ENCODE peak calls at places on chromosomes 16 and 17, in nine cellular contexts. N, S, X, K, L, T, J, Q and M are unnamed samples.

GRCh38 chr17:27918498-27918897 is 25.3 kb upstream of the LYRM9 start:
- DNase-seq in T (no peak), J (no peak), L (no peak), K (no peak), N (no peak), S (no peak), Q (no peak), X (no peak), M (no peak)

GRCh38 chr17:17341452-17341851 is 38.3 kb downstream of the NT5M start:
- DNase-seq in T (no peak), Q (peak; percentile 1), N (no peak), X (no peak), J (no peak), L (no peak), K (no peak), S (peak; percentile 4), M (no peak)

GRCh38 chr16:3349175-3349574 is 6.5 kb upstream of the OR2C1 start:
- DNase-seq in N (no peak), S (no peak), Q (no peak), L (no peak), J (no peak), X (no peak), K (no peak), T (no peak), M (no peak)

GRCh38 chr17:63113167-63113566 is 147.1 kb downstream of the TANC2 start:
- DNase-seq in K (no peak), J (no peak), T (no peak), S (no peak), X (peak; percentile 61), L (no peak), Q (no peak), N (no peak), M (no peak)

GRCh38 chr16:3520861-3521260 is 20.1 kb downstream of the CLUAP1 start:
- DNase-seq in T (no peak), L (no peak), K (no peak), N (peak; percentile 25), X (peak; percentile 52), S (no peak), J (no peak), Q (no peak), M (no peak)

GRCh38 chr17:62652251-62653001 is 25.0 kb downstream of the MRC2 start:
- DNase-seq in Q (peak; percentile 69), T (no peak), J (peak; percentile 7), K (peak; percentile 83), S (peak; percentile 82), L (peak; percentile 75), X (peak; percentile 64), N (peak; percentile 29), M (peak; percentile 84)

GRCh38 chr16:67198238-67198734 is 645 bp upstream of the ELMO3 start:
- DNase-seq in S (no peak), L (peak; percentile 29), N (no peak), K (peak; percentile 70), J (no peak), Q (peak; percentile 81), X (peak; percentile 68), T (no peak), M (peak; percentile 74)

GRCh38 chr16:27446721-27447120 is 44.7 kb downstream of the IL21R start:
- DNase-seq in N (no peak), Q (peak; percentile 78), T (no peak), J (peak; percentile 78), L (no peak), X (no peak), S (no peak), K (peak; percentile 45), M (no peak)

GRCh38 chr17:62064791-62065563 is at the start of gene MED13:
- DNase-seq in Q (peak; percentile 79), N (peak; percentile 81), J (peak; percentile 45), L (peak; percentile 19), K (peak; percentile 78), S (peak; percentile 81), X (peak; percentile 64), T (peak; percentile 38), M (peak; percentile 72)

GRCh38 chr17:81277421-81277820 is 17.7 kb downstream of the SLC38A10 start:
- DNase-seq in N (peak; percentile 32), K (peak; percentile 74), L (peak; percentile 68), S (no peak), J (no peak), Q (no peak), X (no peak), T (no peak), M (no peak)

GRCh38 chr17:74407384-74407783 is 24.5 kb upstream of the GPRC5C start:
- DNase-seq in X (no peak), N (no peak), T (no peak), S (no peak), Q (no peak), L (no peak), J (no peak), K (no peak), M (peak; percentile 34)

GRCh38 chr17:76170114-76170513 is 29.1 kb upstream of the FOXJ1 start:
- DNase-seq in J (no peak), K (no peak), N (no peak), L (no peak), T (no peak), Q (no peak), S (no peak), X (no peak), M (no peak)

GRCh38 chr17:76176701-76177574 is 35.9 kb upstream of the FOXJ1 start:
- DNase-seq in K (no peak), L (no peak), S (no peak), J (no peak), T (no peak), Q (no peak), X (no peak), N (no peak), M (no peak)

GRCh38 chr17:76173474-76173873 is 32.4 kb upstream of the FOXJ1 start:
- DNase-seq in S (no peak), L (no peak), Q (no peak), N (no peak), X (no peak), J (no peak), K (no peak), T (no peak), M (no peak)

GRCh38 chr17:76171701-76172100 is 30.7 kb upstream of the FOXJ1 start:
- DNase-seq in N (no peak), J (no peak), T (no peak), L (no peak), X (no peak), K (no peak), Q (no peak), S (no peak), M (no peak)

DNA sequence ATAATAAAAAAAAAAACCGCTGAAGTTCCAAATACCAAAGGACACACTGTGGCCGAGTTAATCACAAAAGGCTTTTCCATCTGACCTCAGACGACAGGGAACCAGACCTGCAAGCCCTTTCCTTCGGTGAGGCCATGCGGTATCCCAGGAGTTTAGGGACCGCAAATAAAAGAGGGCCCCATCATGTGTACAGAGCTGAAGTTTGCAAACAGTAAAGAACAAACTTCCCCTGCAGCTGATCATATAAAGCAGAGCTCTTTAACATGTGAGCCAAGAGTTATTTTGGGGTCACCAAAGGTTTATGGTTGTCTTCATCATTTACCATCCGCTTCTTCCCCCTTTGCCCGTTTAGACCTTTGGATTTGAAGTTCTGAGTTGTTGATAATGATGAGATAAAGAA is 33.0 kb upstream of the FOXJ1 start:
- DNase-seq in S (no peak), L (no peak), T (no peak), Q (no peak), X (no peak), N (no peak), J (no peak), K (no peak), M (no peak)
- H3K4me3 ChIP-seq in S (no peak overlapping the region), L (no peak overlapping the region), T (no peak overlapping the region), Q (no peak overlapping the region), X (no peak overlapping the region), N (no peak overlapping the region), J (no peak overlapping the region), K (no peak overlapping the region), M (no peak overlapping the region)

DNA sequence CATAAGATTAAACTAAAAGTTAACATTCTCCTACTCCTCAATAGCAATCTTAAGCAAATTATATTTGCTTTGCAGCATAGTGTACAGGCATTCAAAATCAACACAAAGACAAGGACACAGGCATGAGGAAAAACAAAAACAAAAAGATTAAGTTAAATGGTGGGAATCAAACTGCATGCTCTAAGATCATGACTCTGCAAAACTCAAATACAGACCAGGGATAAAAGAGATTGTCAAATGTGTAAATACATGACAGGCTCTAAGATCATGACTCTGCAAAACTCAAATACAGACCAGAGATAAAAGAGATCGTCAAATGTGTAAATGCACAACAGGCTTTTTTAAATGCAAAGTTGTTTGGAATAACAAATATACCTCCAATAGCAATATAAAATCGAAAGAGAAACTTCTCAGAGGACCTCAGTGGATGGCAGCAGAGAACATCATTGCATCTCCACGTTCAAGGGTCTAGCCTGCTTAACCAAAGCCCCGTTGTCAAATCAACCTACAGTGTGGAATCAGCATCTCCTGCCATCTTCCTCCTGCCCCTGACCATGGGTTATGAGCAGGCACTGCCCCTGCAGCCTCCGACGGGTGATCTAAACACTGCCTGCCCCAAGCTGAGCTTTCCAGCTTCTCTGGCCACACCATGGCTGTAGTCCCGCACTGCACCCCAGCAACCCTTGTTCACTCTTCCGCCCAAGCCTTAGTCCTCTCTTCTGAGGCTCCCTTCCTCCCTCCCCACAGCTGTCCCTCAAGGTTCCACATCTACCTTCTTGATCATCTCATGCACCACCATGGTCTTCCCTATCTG is 446.1 kb downstream of the SOX9 start:
- DNase-seq in J (no peak), Q (no peak), K (no peak), X (no peak), N (no peak), S (no peak), L (no peak), T (no peak), M (no peak)
- H3K4me1 ChIP-seq in J (no peaks in the 10 kb centered on the region), Q (peaks cover 25% of the 10 kb centered on the region), K (no peaks in the 10 kb centered on the region), X (no peaks in the 10 kb centered on the region), N (no peaks in the 10 kb centered on the region), S (no peaks in the 10 kb centered on the region), L (peaks cover 7% of the 10 kb centered on the region), T (no peaks in the 10 kb centered on the region), M (no peaks in the 10 kb centered on the region)

DNA sequence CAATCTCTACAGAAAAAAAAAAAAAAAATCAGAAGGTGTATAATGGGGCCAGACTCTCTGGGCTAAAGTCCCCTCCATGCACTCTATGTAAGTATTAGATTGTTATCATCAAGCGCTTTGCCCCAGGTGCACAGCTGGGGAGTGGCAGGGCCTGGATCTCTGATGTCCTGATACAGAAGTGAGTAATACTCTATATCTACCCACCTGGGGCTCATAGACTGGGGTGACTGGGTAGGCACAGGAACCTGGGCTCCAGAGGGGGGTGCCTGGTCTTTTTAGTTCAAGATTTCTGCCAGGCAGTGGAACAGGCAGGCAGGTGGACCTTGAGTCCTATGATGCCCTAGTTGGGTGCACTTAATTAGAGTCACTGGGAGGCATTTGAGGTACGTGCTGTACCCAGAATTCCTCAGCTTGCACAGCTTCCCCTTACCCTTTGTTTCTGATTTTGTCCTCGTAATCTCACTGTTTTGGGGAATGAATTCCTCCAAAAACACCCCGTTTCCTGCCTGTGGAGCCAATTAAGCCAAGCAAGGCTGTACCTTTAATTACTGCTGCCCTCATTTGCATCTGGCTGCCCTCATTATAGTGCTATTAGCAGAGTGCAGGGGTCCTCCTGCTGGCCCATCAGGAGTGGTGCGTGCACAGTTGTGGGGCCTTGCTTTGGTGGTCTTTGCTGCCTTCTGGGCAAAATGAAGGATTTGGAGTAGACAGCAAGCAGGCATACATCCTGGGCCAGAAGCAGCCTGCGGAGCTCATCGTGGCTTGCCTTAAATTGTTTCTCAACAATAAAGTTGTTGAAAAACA is 239.0 kb downstream of the SNX29 start:
- DNase-seq in J (no peak), N (no peak), Q (no peak), K (no peak), T (no peak), X (peak; percentile 77), L (no peak), S (no peak), M (no peak)
- TF ChIP-seq CTCF in J (no peak), N (peak; percentile 13), Q (no peak), K (no peak), T (no peak), X (peak; percentile 87), L (peak; percentile 38), S (no peak), M (no peak)

GRCh38 chr16:12239226-12239625 is 262.7 kb downstream of the SNX29 start:
- DNase-seq in J (no peak), T (no peak), X (no peak), S (no peak), L (no peak), N (no peak), Q (no peak), K (no peak), M (no peak)
- H3K4me3 ChIP-seq in J (no peak overlapping the region), T (no peak overlapping the region), X (no peak overlapping the region), S (no peak overlapping the region), L (no peak overlapping the region), N (no peak overlapping the region), Q (no peak overlapping the region), K (no peak overlapping the region), M (no peak overlapping the region)